ENCODE peak calls at places on chromosomes 3 and 15, in four cellular contexts. U is HepG2, A is H1, Z is K562. V is an unnamed sample.

GRCh38 chr3:9146367-9147071 is 102.9 kb downstream of the SRGAP3 start:
- DNase-seq in U (no peak), A (no peak), Z (no peak), V (no peak)

GRCh38 chr15:57680021-57680420 is 26.5 kb upstream of the POLR2M start:
- DNase-seq in U (no peak), A (no peak), Z (no peak), V (no peak)

GRCh38 chr3:197329382-197329781 is 31.0 kb upstream of the DLG1 start:
- DNase-seq in U (no peak), A (no peak), Z (no peak), V (no peak)

GRCh38 chr15:80880086-80880485 is 100.9 kb downstream of the CEMIP start:
- DNase-seq in U (no peak), A (no peak), Z (no peak), V (no peak)

GRCh38 chr15:31606261-31606669 is 279.6 kb downstream of the KLF13 start:
- DNase-seq in U (no peak), A (no peak), Z (no peak), V (no peak)

GRCh38 chr15:51044037-51044712 is 50.5 kb downstream of the TNFAIP8L3 start:
- DNase-seq in U (no peak), A (no peak), Z (no peak), V (no peak)

GRCh38 chr15:93955197-93955596 is 276.2 kb upstream of the MCTP2 start:
- DNase-seq in U (peak; percentile 45), A (no peak), Z (no peak), V (no peak)

GRCh38 chr15:44129911-44130310 is 65.2 kb downstream of the FRMD5 start:
- DNase-seq in U (no peak), A (no peak), Z (no peak), V (no peak)

GRCh38 chr3:10463191-10464067 is 42.0 kb downstream of the ATP2B2 start:
- DNase-seq in U (no peak), A (no peak), Z (no peak), V (no peak)

GRCh38 chr3:156764761-156765160 is 61.4 kb upstream of the LEKR1 start:
- DNase-seq in U (no peak), A (no peak), Z (no peak), V (no peak)

GRCh38 chr3:25548836-25549235 is 115.9 kb downstream of the TOP2B start:
- DNase-seq in U (no peak), A (no peak), Z (no peak), V (no peak)

GRCh38 chr3:37766797-37767776 is 94.6 kb upstream of the CTDSPL start:
- DNase-seq in U (no peak), A (no peak), Z (no peak), V (no peak)

GRCh38 chr15:74399511-74400312 is 32.3 kb upstream of the CYP11A1 start:
- DNase-seq in U (no peak), A (no peak), Z (no peak), V (no peak)

GRCh38 chr3:43733459-43734384 is 43.0 kb downstream of the ABHD5 start:
- DNase-seq in U (no peak), A (no peak), Z (no peak), V (no peak)

GRCh38 chr15:22845289-22845900 is 6.9 kb downstream of the NIPA2 start:
- DNase-seq in U (peak; percentile 13), A (no peak), Z (no peak), V (no peak)

GRCh38 chr3:15982667-15983145 is 184.9 kb upstream of the ANKRD28 start:
- DNase-seq in U (no peak), A (no peak), Z (no peak), V (no peak)

GRCh38 chr15:52651868-52652267 is 27.3 kb downstream of the ATOSA start:
- DNase-seq in U (peak; percentile 80), A (peak; percentile 23), Z (peak; percentile 56), V (no peak)

GRCh38 chr15:65920825-65921309 is 51.6 kb downstream of the RAB11A start:
- DNase-seq in U (no peak), A (no peak), Z (no peak), V (peak; percentile 89)

GRCh38 chr3:13078158-13078905 is 5.1 kb upstream of the IQSEC1 start:
- DNase-seq in U (no peak), A (no peak), Z (no peak), V (no peak)

GRCh38 chr3:111737056-111737711 is 121.9 kb upstream of the PHLDB2 start:
- DNase-seq in U (no peak), A (no peak), Z (no peak), V (no peak)

GRCh38 chr3:40258555-40258954 is 51.0 kb upstream of the EIF1B start:
- DNase-seq in U (no peak), A (peak; percentile 23), Z (no peak), V (no peak)

GRCh38 chr3:119236756-119237155 is 3.9 kb downstream of the B4GALT4 start:
- DNase-seq in U (no peak), A (no peak), Z (no peak), V (no peak)

GRCh38 chr3:56799251-56799882 is 2.4 kb downstream of the ARHGEF3 start:
- DNase-seq in U (peak; percentile 73), A (no peak), Z (peak; percentile 26), V (no peak)

DNA sequence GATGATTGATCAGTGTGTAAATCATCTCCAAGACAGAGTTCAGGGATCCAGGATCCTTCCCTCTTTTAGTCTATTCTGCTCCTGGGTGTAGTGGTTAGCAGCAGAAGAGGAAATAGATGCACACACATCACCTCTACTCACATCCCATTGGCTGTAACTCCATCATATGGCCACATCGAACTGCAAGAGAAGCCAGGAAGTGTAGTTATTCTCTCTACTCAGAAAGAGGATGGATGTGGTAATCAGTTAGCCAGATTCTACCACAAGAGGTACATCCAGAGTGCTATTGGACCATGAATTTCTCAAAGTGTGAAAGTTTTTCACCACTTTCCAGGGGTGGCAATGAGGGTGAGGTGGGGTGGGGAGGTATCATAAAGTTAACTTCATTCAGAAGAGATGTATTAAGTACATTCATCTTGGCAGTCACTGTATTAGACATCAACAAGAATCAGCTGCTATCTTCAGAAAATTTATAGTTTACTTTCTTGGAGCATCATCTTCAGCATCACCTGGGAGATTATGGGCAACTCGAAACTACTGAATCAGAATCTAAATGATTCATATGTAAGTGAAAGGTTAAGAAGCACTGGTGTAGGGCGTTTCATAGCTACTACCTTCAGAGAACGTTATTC is 60.6 kb upstream of the GAP43 start:
- DNase-seq in U (no peak), A (no peak), Z (no peak), V (no peak)
- TF ChIP-seq TAF1 in U (no peak), A (no peak), Z (no peak), V (no peak)

GRCh38 chr3:104190681-104191080 is 1176.0 kb upstream of the ALCAM start:
- DNase-seq in U (no peak), A (no peak), Z (no peak), V (no peak)
- TF ChIP-seq BRCA1 in U (no peak), A (no peak), Z (no peak), V (no peak)

DNA sequence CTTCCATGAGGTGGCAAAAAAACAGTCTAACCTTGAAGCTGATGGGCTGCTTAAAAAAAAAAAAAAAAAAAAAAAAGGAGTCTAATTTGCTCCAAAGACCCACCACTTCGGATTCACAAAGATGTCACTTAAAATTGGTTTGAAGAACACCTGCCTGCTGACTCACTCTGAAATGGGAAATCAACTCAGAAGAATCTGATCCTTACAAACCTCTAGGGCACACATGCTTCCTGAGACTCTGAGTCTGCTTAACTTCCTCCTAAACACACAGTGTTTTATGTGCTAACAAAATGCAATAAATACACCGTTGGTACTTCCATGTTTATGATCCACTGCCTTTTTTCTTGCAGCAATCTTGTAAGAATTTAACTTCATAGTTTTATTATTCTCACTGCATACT is 72.9 kb upstream of the FRMD4B start:
- DNase-seq in U (no peak), A (no peak), Z (no peak), V (no peak)
- TF ChIP-seq TAF1 in U (no peak), A (no peak), Z (no peak), V (no peak)

DNA sequence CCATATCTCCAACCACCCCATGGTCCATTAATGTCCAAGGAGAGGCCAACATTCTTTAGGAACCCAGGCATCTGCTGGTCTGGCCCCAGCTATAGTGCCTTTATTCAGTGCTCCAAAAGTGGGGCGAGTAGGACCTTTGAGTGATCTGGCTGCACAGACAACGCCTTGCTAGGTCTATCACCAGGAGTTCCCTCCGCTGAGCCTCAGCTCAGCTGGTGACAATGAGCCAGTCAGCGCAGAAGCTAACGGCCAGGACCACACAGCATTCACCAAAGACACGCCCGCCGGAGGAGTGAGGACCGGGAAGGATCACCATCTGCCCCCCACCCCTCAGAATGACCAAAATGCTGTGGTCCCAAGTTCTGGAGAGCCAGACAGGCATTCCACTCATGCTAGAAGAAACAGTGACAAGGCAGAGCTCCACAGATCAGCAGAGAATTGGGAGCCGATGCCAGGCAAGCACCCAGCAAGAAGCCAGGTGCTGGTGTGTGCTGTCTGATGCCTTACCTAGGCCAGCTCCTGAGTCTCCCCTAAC is 19.0 kb downstream of the TBC1D2B start:
- DNase-seq in U (no peak), A (no peak), Z (no peak), V (no peak)
- TF ChIP-seq BRCA1 in U (no peak), A (no peak), Z (no peak), V (no peak)

DNA sequence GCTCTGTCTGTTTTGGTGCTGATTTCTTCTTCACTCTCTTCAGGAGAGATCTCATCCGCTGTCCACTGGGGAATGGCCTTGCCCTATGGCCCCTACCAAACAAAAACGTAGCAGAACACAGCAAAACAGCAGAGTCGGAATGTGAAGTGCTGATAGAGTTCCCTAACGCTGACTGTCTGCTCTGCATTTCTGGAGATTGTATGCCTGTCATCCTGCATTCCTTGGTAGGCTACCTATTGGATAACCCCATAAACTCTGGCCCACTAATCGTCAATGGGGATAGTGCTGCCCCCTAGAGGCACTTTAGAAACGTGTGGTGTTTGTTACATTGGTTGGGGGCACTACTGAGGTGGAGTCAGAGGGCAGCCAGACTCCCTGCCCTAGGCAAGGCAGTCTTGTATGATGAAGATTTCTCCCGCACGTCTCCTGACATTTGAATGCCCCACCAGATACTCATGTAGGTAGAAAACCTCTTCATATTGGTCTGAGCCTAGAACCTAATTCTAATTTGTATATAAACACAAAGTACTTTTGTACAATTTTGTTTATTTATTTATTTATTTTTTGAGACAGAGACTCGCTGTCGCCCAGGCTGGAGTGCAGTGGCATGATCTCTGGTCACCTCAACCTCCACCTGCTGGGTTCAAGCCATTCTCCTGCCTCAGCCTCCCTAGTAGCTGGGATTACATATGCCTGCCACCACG is 15.6 kb upstream of the MAGEF1 start:
- DNase-seq in U (peak; percentile 75), A (peak; percentile 74), Z (peak; percentile 72), V (no peak)
- TF ChIP-seq TAF1 in U (no peak), A (no peak), Z (no peak), V (no peak)

GRCh38 chr15:63350178-63350621 is 31.4 kb downstream of the CA12 start:
- DNase-seq in U (no peak), A (no peak), Z (no peak), V (no peak)
- TF ChIP-seq BRCA1 in U (no peak), A (no peak), Z (no peak), V (no peak)

V was measured in GM12878.